ENCODE peak calls at places on chromosomes 3 and 15, in five cellular contexts. T is naive thymus-derived CD4-positive, alpha-beta T cell; V is adipocyte; D is mucosa of descending colon; H is IMR-90. S is an unnamed sample. For H3K9me3, the result is how much of the 10 kb centered on the place peaks cover.

GRCh38 chr3:142270407-142270806 is 45.0 kb upstream of the GK5 start:
- DNase-seq in D (no peak), T (no peak), V (no peak), H (no peak), S (no peak)

GRCh38 chr3:69671082-69671952 is 67.9 kb upstream of the MITF start:
- DNase-seq in D (no peak), V (peak), H (peak), T (no peak), S (no peak)

GRCh38 chr15:52559583-52559982 is 9.2 kb downstream of the ARPP19 start:
- DNase-seq in V (peak), T (no peak), H (peak), D (no peak), S (no peak)

GRCh38 chr3:69901802-69902201 is 97.7 kb upstream of the SAMMSON start:
- DNase-seq in H (no peak), V (no peak), D (no peak), T (no peak), S (no peak)

GRCh38 chr3:147422934-147423599 is 13.9 kb downstream of the ZIC1 start:
- DNase-seq in T (no peak), V (no peak), H (no peak), D (no peak), S (no peak)

GRCh38 chr3:169289303-169289702 is 374.2 kb downstream of the MECOM start:
- DNase-seq in V (no peak), H (no peak), D (no peak), T (no peak), S (no peak)

GRCh38 chr15:84864429-84864795 is 20.1 kb upstream of the SLC28A1 start:
- DNase-seq in V (no peak), D (no peak), T (no peak), H (no peak), S (no peak)

GRCh38 chr3:118972974-118973373 is 61.7 kb downstream of the IGSF11 start:
- DNase-seq in V (no peak), H (no peak), T (no peak), D (no peak), S (no peak)

GRCh38 chr3:5290915-5291314 is 103.4 kb downstream of the EDEM1 start:
- DNase-seq in D (no peak), T (no peak), H (no peak), V (no peak), S (no peak)

GRCh38 chr3:107235193-107235922 is 141.9 kb upstream of the CCDC54 start:
- DNase-seq in T (no peak), H (peak), D (no peak), V (no peak), S (no peak)

GRCh38 chr3:8990266-8991215 is 27.3 kb upstream of the RAD18 start:
- DNase-seq in T (no peak), H (peak), D (no peak), V (peak), S (no peak)

GRCh38 chr3:24400015-24400414 is 94.6 kb downstream of the THRB start:
- DNase-seq in T (no peak), D (no peak), H (no peak), V (no peak), S (no peak)

GRCh38 chr15:60660290-60661051 is 181.5 kb upstream of the ICE2 start:
- DNase-seq in D (no peak), T (no peak), H (peak), V (peak), S (no peak)

DNA sequence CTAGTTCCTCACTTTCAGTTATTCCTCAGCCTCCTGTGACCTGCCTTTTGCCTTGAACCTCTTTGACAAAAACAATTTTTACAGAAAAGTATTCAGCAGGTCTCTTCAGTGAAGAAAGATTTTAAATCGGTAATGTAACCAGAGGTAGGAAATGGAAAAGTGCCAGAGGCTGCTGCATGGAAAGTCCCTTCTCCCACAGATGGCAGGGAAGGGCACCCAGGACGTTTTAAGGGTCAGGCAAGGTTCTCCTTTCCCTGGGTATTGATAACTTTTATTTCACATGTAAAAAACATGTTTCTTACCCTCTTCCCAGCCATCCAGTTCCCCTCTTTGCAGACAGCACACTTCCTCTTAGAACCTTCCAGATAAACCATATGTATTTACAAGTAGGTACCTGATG is 185.6 kb downstream of the OR4M2 start:
- DNase-seq in D (no peak), V (no peak), H (no peak), T (no peak), S (no peak)
- H3K9me3 ChIP-seq in D (half or more), V (under half), H (under half), T (under half), S (under half)

GRCh38 chr15:76204916-76205460 is 106.3 kb downstream of the ETFA start:
- DNase-seq in H (no peak), V (no peak), T (no peak), D (no peak), S (no peak)

GRCh38 chr15:76208084-76208785 is 103.0 kb downstream of the ETFA start:
- DNase-seq in D (no peak), V (no peak), H (no peak), T (no peak), S (no peak)

GRCh38 chr15:76208786-76209424 is 102.4 kb downstream of the ETFA start:
- DNase-seq in D (no peak), T (no peak), H (peak), V (no peak), S (no peak)

GRCh38 chr15:76204558-76204845 is 106.8 kb downstream of the ETFA start:
- DNase-seq in H (no peak), V (no peak), D (no peak), T (no peak), S (no peak)

DNA sequence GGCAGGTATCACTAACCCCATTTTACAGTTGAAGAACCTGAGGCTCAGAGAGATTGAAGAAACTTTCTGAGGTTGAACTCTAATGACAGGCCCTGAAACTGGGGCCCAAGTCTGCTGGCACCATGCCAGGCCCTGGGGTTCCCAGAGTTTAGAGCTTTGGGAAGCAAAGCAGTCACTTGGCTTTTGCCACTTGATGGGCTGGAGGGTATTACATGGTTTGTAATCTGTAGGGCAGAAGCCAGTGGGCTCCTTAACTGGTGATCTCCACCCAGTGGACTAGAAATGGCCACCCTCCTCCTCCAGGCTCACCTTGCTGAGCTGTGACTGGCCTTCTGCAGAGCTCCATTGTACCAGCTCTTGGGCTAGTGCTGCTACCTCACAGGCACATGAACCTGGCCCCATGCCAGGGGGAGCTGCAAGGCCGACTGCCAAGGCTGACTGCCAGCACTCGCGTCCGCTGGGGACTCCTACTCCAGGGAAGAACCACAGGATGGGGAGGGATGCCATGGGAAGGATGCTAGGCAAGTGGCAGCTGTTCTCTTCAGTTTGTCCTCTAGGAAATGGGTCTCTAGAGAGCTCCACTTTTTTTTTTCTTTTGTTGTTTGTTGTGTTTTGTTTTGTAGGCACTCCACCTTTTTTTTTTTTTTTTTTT is 104.8 kb downstream of the ETFA start:
- DNase-seq in T (no peak), D (peak), V (no peak), H (peak), S (no peak)
- H3K9me3 ChIP-seq in T (under half), D (under half), V (under half), H (under half), S (under half)

GRCh38 chr15:56233549-56233948 is 10.1 kb downstream of the RFX7 start:
- DNase-seq in V (no peak), D (no peak), H (no peak), T (no peak), S (no peak)
- H3K9me3 ChIP-seq in V (under half), D (under half), H (under half), T (under half), S (under half)

GRCh38 chr15:46853600-46853999 is 863.7 kb upstream of the SEMA6D start:
- DNase-seq in V (no peak), D (no peak), T (no peak), H (no peak), S (no peak)
- H3K9me3 ChIP-seq in V (under half), D (under half), T (under half), H (under half), S (under half)

DNA sequence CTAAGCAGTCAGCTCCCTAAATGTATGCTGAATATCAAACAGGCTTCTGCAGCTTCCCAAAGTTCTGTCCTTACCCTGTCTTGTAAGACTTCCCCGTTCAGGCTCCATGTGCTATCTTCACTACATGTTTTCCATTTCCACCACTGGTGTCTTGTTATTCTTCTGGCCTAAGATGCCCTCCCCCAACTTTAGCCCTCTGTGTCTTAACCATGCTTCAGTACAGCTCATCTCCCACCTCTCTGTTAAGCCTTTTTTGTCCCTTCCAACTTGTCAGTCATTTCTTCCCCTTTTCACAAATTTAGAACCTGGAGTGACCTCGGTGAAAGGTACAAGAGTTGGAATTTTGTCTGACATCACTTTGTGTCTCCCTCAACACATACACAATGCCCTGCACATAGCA is 151.7 kb upstream of the TBL1XR1 start:
- DNase-seq in V (no peak), D (no peak), T (no peak), H (no peak), S (no peak)
- H3K9me3 ChIP-seq in V (under half), D (under half), T (under half), H (under half), S (under half)

DNA sequence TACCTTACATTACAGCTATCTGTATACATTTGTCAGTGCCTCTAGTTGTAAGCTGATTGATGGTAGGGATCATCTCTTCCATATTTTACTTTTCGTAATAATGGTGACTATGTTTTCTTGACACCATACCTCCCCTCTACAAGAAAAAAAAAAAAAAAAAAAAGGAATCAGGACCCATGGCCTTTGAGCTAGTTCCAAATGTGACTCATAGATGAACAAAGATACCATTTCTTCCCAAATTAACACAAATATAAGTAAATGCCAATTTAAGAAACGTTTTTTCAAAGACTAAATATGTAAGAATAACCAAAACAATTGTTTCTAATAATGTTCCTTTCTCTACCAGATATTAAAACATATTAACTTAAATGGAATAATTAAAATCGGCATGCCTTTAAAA is 23.1 kb downstream of the UBE3A start:
- DNase-seq in V (no peak), T (no peak), D (no peak), H (no peak), S (no peak)
- H3K9me3 ChIP-seq in V (under half), T (under half), D (under half), H (under half), S (under half)

GRCh38 chr3:44721231-44722102 is 8.0 kb upstream of the ZNF501 start:
- DNase-seq in T (no peak), H (peak), D (no peak), V (no peak), S (no peak)

DNA sequence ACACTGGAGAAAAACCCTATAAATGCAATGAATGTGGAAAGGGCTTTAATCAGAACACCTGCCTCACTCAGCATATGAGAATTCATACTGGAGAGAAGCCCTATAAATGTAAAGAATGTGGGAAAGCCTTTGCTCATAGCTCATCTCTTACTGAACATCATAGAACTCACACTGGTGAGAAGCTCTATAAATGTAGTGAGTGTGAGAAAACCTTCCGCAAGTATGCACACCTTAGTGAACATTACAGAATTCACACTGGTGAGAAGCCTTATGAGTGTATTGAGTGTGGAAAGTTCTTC is 7.4 kb upstream of the ZNF501 start:
- DNase-seq in H (no peak), D (no peak), V (no peak), T (no peak), S (no peak)
- H3K9me3 ChIP-seq in H (half or more), D (half or more), V (half or more), T (under half), S (half or more)

GRCh38 chr3:53026423-53027162 is 19.3 kb downstream of the SFMBT1 start:
- DNase-seq in V (no peak), H (no peak), T (no peak), D (no peak), S (no peak)

GRCh38 chr3:53027254-53027844 is 18.5 kb downstream of the SFMBT1 start:
- DNase-seq in H (no peak), D (no peak), T (no peak), V (no peak), S (no peak)

GRCh38 chr3:53022647-53023046 is 23.2 kb downstream of the SFMBT1 start:
- DNase-seq in D (no peak), T (no peak), V (no peak), H (no peak), S (no peak)

GRCh38 chr3:53024315-53024714 is 21.6 kb downstream of the SFMBT1 start:
- DNase-seq in H (no peak), V (no peak), D (no peak), T (no peak), S (no peak)

GRCh38 chr3:53023072-53023823 is 22.6 kb downstream of the SFMBT1 start:
- DNase-seq in D (no peak), H (no peak), V (no peak), T (no peak), S (no peak)
- H3K9me3 ChIP-seq in D (under half), H (under half), V (under half), T (under half), S (under half)